ENCODE peak calls at places on chromosomes 3 and 15, in nine cellular contexts. J, T, B, N, Q, L, F, E and Y are unnamed samples.

GRCh38 chr3:36418296-36418695 is 38.0 kb downstream of the STAC start:
- DNase-seq in J (no peak), B (no peak), Q (no peak), L (no peak), E (no peak), N (no peak), F (no peak), T (no peak), Y (no peak)

GRCh38 chr3:111336511-111336910 is 205.5 kb upstream of the CD96 start:
- DNase-seq in E (no peak), B (no peak), F (peak), N (no peak), Q (no peak), J (no peak), T (no peak), L (no peak), Y (no peak)

GRCh38 chr15:56038015-56038414 is 44.6 kb upstream of the NEDD4 start:
- DNase-seq in Q (no peak), B (no peak), J (no peak), E (no peak), F (no peak), N (no peak), L (no peak), T (no peak), Y (no peak)

GRCh38 chr15:78061963-78062427 is 15.5 kb downstream of the TBC1D2B start:
- DNase-seq in T (no peak), N (peak), Q (no peak), F (peak), B (no peak), J (no peak), L (no peak), E (no peak), Y (no peak)

GRCh38 chr15:63880019-63880418 is 46.3 kb upstream of the HERC1 start:
- DNase-seq in F (no peak), L (no peak), Q (no peak), E (no peak), B (no peak), T (no peak), J (no peak), N (no peak), Y (no peak)

GRCh38 chr15:51634591-51635198 is 12.1 kb upstream of the DMXL2 start:
- DNase-seq in E (no peak), J (no peak), L (no peak), N (no peak), B (no peak), F (no peak), T (no peak), Q (no peak), Y (no peak)

GRCh38 chr15:79640206-79640605 is 208.1 kb downstream of the MINAR1 start:
- DNase-seq in F (peak), N (no peak), B (no peak), L (peak), Q (peak), J (peak), T (no peak), E (no peak), Y (peak)

GRCh38 chr3:23822559-23822958 is 16.8 kb downstream of the UBE2E1 start:
- DNase-seq in Q (no peak), F (no peak), J (no peak), T (no peak), E (no peak), N (no peak), L (no peak), B (no peak), Y (no peak)

GRCh38 chr15:55319537-55320325 is 709 bp downstream of the PIGB start:
- DNase-seq in B (peak), Q (no peak), F (no peak), J (peak), N (no peak), T (peak), E (no peak), L (no peak), Y (no peak)

GRCh38 chr3:153762411-153763235 is 358.6 kb upstream of the ARHGEF26 start:
- DNase-seq in B (no peak), F (no peak), E (no peak), J (no peak), T (no peak), Q (no peak), L (no peak), N (no peak), Y (no peak)

GRCh38 chr3:127770671-127771370 is 51.5 kb downstream of the MGLL start:
- DNase-seq in T (no peak), N (no peak), B (no peak), F (no peak), Q (no peak), J (no peak), E (no peak), L (no peak), Y (no peak)

GRCh38 chr15:79440355-79440908 is 8.3 kb downstream of the MINAR1 start:
- DNase-seq in E (no peak), J (no peak), B (no peak), F (no peak), Q (no peak), N (no peak), L (no peak), T (no peak), Y (no peak)

GRCh38 chr3:55527381-55527780 is 40.3 kb upstream of the WNT5A start:
- DNase-seq in B (no peak), E (no peak), N (no peak), L (no peak), T (no peak), F (no peak), Q (no peak), J (no peak), Y (no peak)

GRCh38 chr3:138148503-138148902 is 16.3 kb upstream of the A4GNT start:
- DNase-seq in Q (no peak), L (no peak), T (no peak), F (no peak), J (no peak), E (no peak), B (no peak), N (no peak), Y (no peak)

DNA sequence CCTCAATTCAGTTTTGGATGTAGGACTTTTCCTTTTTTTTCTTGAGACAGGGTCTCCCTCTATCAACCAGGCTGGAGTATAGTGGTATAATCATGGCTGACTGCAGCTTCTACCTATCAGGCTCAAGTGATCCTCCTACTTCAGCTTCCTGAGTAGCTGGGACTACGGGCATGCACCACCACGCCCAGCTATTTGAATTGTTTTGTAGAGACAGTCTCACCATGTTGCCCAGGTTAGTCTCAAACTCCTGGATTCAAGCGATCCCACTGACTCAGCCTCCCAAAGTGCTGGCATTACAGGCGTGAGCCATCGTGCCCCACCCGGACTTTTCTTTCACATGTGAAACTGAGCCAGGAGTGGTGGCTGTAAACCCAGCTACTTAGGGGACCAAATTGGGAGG is 3.5 kb downstream of the RNU5B-1 start:
- DNase-seq in B (no peak), T (no peak), N (no peak), E (no peak), J (no peak), F (no peak), Q (no peak), L (no peak), Y (no peak)
- H3K4me3 ChIP-seq in B (no peak), T (no peak), N (no peak), E (no peak), J (no peak), F (no peak), Q (no peak), L (no peak), Y (no peak)

GRCh38 chr3:86073799-86074198 is 917.1 kb downstream of the VGLL3 start:
- DNase-seq in E (no peak), Q (no peak), J (no peak), T (no peak), B (no peak), F (no peak), N (no peak), L (no peak), Y (no peak)
- TF ChIP-seq CTCF in E (no peak), Q (no peak), J (no peak), T (no peak), B (no peak), F (no peak), N (no peak), L (no peak), Y (no peak)

DNA sequence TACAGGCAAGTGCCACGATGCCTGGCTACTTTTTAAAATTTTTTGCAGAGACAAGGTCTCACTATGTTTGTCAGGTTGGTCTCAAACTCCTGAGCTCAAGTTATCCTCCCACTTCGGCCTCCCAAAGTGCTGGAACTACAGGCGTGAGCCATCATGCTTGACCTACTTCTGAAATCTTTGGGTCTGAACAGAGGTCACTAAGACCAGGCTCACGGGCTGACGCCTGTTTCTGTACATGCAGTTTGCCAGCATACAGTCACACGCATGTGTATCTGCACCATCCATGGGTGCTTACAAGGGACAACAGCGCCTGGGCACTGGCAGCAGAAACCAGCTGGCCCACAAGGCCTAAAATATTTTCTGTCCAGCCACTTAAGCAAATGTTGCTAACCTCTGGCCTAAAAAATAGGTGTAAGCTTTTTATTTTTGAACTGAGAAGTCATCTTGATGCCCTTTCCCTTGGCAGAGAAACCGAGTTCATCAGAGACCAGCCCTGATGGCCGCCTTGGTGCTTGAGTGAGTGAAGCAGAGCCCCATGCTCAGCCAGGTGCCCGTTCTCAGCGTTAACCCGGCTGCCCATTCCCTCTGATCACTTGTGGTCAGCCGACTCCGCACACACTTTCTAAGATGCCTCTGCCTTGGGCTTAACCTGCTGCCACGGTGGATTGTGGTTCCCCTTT is 425.2 kb downstream of the OCA2 start:
- DNase-seq in B (no peak), F (no peak), Q (no peak), L (no peak), T (no peak), N (no peak), J (no peak), E (no peak), Y (no peak)
- H3K4me3 ChIP-seq in B (no peak), F (no peak), Q (no peak), L (no peak), T (no peak), N (no peak), J (no peak), E (no peak), Y (no peak)

DNA sequence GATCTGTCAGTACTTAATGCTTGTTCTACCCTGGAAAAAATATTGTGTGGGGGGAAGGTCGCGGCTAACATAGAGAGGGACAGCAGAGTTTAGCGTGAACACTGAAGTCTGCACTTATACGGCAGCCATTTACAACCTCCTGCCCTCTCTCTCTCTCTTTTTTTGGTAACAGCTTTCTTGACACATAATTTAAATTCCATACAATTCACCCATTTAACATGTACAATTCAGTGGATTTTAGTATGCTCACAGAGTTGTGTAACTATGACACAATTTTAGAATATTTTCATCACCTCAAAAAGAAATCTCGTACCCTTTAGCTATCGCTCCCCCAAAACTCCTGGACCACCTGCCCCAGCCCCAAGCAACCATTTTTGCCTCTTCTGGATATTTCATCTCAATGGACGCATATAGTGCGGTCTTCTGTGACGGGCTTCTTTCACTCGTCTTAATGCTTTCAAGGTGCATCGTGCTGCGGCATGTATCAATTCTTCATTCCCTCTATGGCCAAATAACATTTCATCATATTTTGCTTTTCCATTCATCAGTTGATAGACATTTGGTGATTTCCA is 141.8 kb downstream of the XXYLT1 start:
- DNase-seq in T (no peak), N (no peak), B (no peak), J (no peak), Q (no peak), E (no peak), F (no peak), L (no peak), Y (no peak)
- TF ChIP-seq CTCF in T (no peak), N (no peak), B (no peak), J (no peak), Q (no peak), E (no peak), F (no peak), L (no peak), Y (no peak)